ENCODE peak calls at places on chromosomes 16 and 17, in seven cellular contexts. One of them, this sample, is unnamed.

GRCh38 chr16:2473425-2473926 is 1.5 kb upstream of the TBC1D24 start:
- DNase-seq in T-helper 1 cell: no peak
- DNase-seq in activated naive CD4-positive, alpha-beta T cell: no peak
- DNase-seq in hepatic stellate cell: no peak
- DNase-seq in stimulated activated CD8-positive, alpha-beta memory T cell treated with anti-CD3 and anti-CD28 coated beads, Interleukin-4, amount 100 ng/mL, for 48 hours: no peak
- DNase-seq in EL: no peak
- DNase-seq in choroid plexus epithelial cell: no peak
- DNase-seq in this sample: no peak

GRCh38 chr17:29042679-29043538 is at the start of gene PIPOX:
- DNase-seq in T-helper 1 cell: no peak
- DNase-seq in activated naive CD4-positive, alpha-beta T cell: no peak
- DNase-seq in hepatic stellate cell: peak
- DNase-seq in stimulated activated CD8-positive, alpha-beta memory T cell treated with anti-CD3 and anti-CD28 coated beads, Interleukin-4, amount 100 ng/mL, for 48 hours: no peak
- DNase-seq in EL: peak
- DNase-seq in choroid plexus epithelial cell: peak
- DNase-seq in this sample: peak

GRCh38 chr16:23155445-23156049 is 6.3 kb upstream of the USP31 start:
- DNase-seq in T-helper 1 cell: no peak
- DNase-seq in activated naive CD4-positive, alpha-beta T cell: no peak
- DNase-seq in hepatic stellate cell: no peak
- DNase-seq in stimulated activated CD8-positive, alpha-beta memory T cell treated with anti-CD3 and anti-CD28 coated beads, Interleukin-4, amount 100 ng/mL, for 48 hours: peak
- DNase-seq in EL: no peak
- DNase-seq in choroid plexus epithelial cell: peak
- DNase-seq in this sample: peak

GRCh38 chr16:19393226-19394074 is 24.2 kb upstream of the TMC5 start:
- DNase-seq in T-helper 1 cell: no peak
- DNase-seq in activated naive CD4-positive, alpha-beta T cell: no peak
- DNase-seq in hepatic stellate cell: no peak
- DNase-seq in stimulated activated CD8-positive, alpha-beta memory T cell treated with anti-CD3 and anti-CD28 coated beads, Interleukin-4, amount 100 ng/mL, for 48 hours: no peak
- DNase-seq in EL: peak
- DNase-seq in choroid plexus epithelial cell: no peak
- DNase-seq in this sample: no peak

GRCh38 chr17:83129676-83130075 is 50.3 kb downstream of the METRNL start:
- DNase-seq in T-helper 1 cell: no peak
- DNase-seq in activated naive CD4-positive, alpha-beta T cell: no peak
- DNase-seq in hepatic stellate cell: no peak
- DNase-seq in stimulated activated CD8-positive, alpha-beta memory T cell treated with anti-CD3 and anti-CD28 coated beads, Interleukin-4, amount 100 ng/mL, for 48 hours: no peak
- DNase-seq in EL: no peak
- DNase-seq in choroid plexus epithelial cell: no peak
- DNase-seq in this sample: no peak

GRCh38 chr17:38341035-38341721 is 2.6 kb downstream of the GPR179 start:
- DNase-seq in T-helper 1 cell: no peak
- DNase-seq in activated naive CD4-positive, alpha-beta T cell: no peak
- DNase-seq in hepatic stellate cell: no peak
- DNase-seq in stimulated activated CD8-positive, alpha-beta memory T cell treated with anti-CD3 and anti-CD28 coated beads, Interleukin-4, amount 100 ng/mL, for 48 hours: no peak
- DNase-seq in EL: peak
- DNase-seq in choroid plexus epithelial cell: peak
- DNase-seq in this sample: peak

GRCh38 chr17:880074-880870 is 98.1 kb downstream of the MRM3 start:
- DNase-seq in T-helper 1 cell: no peak
- DNase-seq in activated naive CD4-positive, alpha-beta T cell: no peak
- DNase-seq in hepatic stellate cell: no peak
- DNase-seq in stimulated activated CD8-positive, alpha-beta memory T cell treated with anti-CD3 and anti-CD28 coated beads, Interleukin-4, amount 100 ng/mL, for 48 hours: no peak
- DNase-seq in EL: peak
- DNase-seq in choroid plexus epithelial cell: peak
- DNase-seq in this sample: no peak

GRCh38 chr17:1604831-1605528 is 23.7 kb downstream of the SLC43A2 start:
- DNase-seq in T-helper 1 cell: no peak
- DNase-seq in activated naive CD4-positive, alpha-beta T cell: no peak
- DNase-seq in hepatic stellate cell: no peak
- DNase-seq in stimulated activated CD8-positive, alpha-beta memory T cell treated with anti-CD3 and anti-CD28 coated beads, Interleukin-4, amount 100 ng/mL, for 48 hours: no peak
- DNase-seq in EL: no peak
- DNase-seq in choroid plexus epithelial cell: no peak
- DNase-seq in this sample: no peak

GRCh38 chr17:27457731-27458523 is 1.7 kb downstream of the KSR1 start:
- DNase-seq in T-helper 1 cell: no peak
- DNase-seq in activated naive CD4-positive, alpha-beta T cell: no peak
- DNase-seq in hepatic stellate cell: no peak
- DNase-seq in stimulated activated CD8-positive, alpha-beta memory T cell treated with anti-CD3 and anti-CD28 coated beads, Interleukin-4, amount 100 ng/mL, for 48 hours: no peak
- DNase-seq in EL: peak
- DNase-seq in choroid plexus epithelial cell: peak
- DNase-seq in this sample: no peak

GRCh38 chr16:83392743-83393142 is 415.0 kb upstream of the HSBP1 start:
- DNase-seq in T-helper 1 cell: no peak
- DNase-seq in activated naive CD4-positive, alpha-beta T cell: no peak
- DNase-seq in hepatic stellate cell: no peak
- DNase-seq in stimulated activated CD8-positive, alpha-beta memory T cell treated with anti-CD3 and anti-CD28 coated beads, Interleukin-4, amount 100 ng/mL, for 48 hours: no peak
- DNase-seq in EL: peak
- DNase-seq in choroid plexus epithelial cell: no peak
- DNase-seq in this sample: no peak

GRCh38 chr16:3850544-3850899 is 30.0 kb downstream of the CREBBP start:
- DNase-seq in T-helper 1 cell: no peak
- DNase-seq in activated naive CD4-positive, alpha-beta T cell: no peak
- DNase-seq in hepatic stellate cell: no peak
- DNase-seq in stimulated activated CD8-positive, alpha-beta memory T cell treated with anti-CD3 and anti-CD28 coated beads, Interleukin-4, amount 100 ng/mL, for 48 hours: no peak
- DNase-seq in EL: no peak
- DNase-seq in choroid plexus epithelial cell: no peak
- DNase-seq in this sample: no peak

GRCh38 chr16:83054302-83054701 is 427.5 kb downstream of the CDH13 start:
- DNase-seq in T-helper 1 cell: no peak
- DNase-seq in activated naive CD4-positive, alpha-beta T cell: no peak
- DNase-seq in hepatic stellate cell: no peak
- DNase-seq in stimulated activated CD8-positive, alpha-beta memory T cell treated with anti-CD3 and anti-CD28 coated beads, Interleukin-4, amount 100 ng/mL, for 48 hours: no peak
- DNase-seq in EL: no peak
- DNase-seq in choroid plexus epithelial cell: no peak
- DNase-seq in this sample: no peak

GRCh38 chr17:40303009-40303657 is 5.8 kb upstream of the RARA start:
- DNase-seq in T-helper 1 cell: no peak
- DNase-seq in activated naive CD4-positive, alpha-beta T cell: no peak
- DNase-seq in hepatic stellate cell: no peak
- DNase-seq in stimulated activated CD8-positive, alpha-beta memory T cell treated with anti-CD3 and anti-CD28 coated beads, Interleukin-4, amount 100 ng/mL, for 48 hours: peak
- DNase-seq in EL: peak
- DNase-seq in choroid plexus epithelial cell: peak
- DNase-seq in this sample: peak

GRCh38 chr17:71759422-71760060 is 361.3 kb upstream of the SOX9 start:
- DNase-seq in T-helper 1 cell: no peak
- DNase-seq in activated naive CD4-positive, alpha-beta T cell: no peak
- DNase-seq in hepatic stellate cell: no peak
- DNase-seq in stimulated activated CD8-positive, alpha-beta memory T cell treated with anti-CD3 and anti-CD28 coated beads, Interleukin-4, amount 100 ng/mL, for 48 hours: no peak
- DNase-seq in EL: no peak
- DNase-seq in choroid plexus epithelial cell: no peak
- DNase-seq in this sample: no peak

GRCh38 chr17:9217151-9218067 is 196.1 kb downstream of the NTN1 start:
- DNase-seq in T-helper 1 cell: no peak
- DNase-seq in activated naive CD4-positive, alpha-beta T cell: no peak
- DNase-seq in hepatic stellate cell: peak
- DNase-seq in stimulated activated CD8-positive, alpha-beta memory T cell treated with anti-CD3 and anti-CD28 coated beads, Interleukin-4, amount 100 ng/mL, for 48 hours: no peak
- DNase-seq in EL: peak
- DNase-seq in choroid plexus epithelial cell: peak
- DNase-seq in this sample: peak

GRCh38 chr17:83067071-83067717 is 12.2 kb upstream of the METRNL start:
- DNase-seq in T-helper 1 cell: peak
- DNase-seq in activated naive CD4-positive, alpha-beta T cell: no peak
- DNase-seq in hepatic stellate cell: no peak
- DNase-seq in stimulated activated CD8-positive, alpha-beta memory T cell treated with anti-CD3 and anti-CD28 coated beads, Interleukin-4, amount 100 ng/mL, for 48 hours: no peak
- DNase-seq in EL: no peak
- DNase-seq in choroid plexus epithelial cell: no peak
- DNase-seq in this sample: no peak

GRCh38 chr17:81040791-81041337 is 5.9 kb downstream of the BAIAP2 start:
- DNase-seq in T-helper 1 cell: no peak
- DNase-seq in activated naive CD4-positive, alpha-beta T cell: no peak
- DNase-seq in hepatic stellate cell: peak
- DNase-seq in stimulated activated CD8-positive, alpha-beta memory T cell treated with anti-CD3 and anti-CD28 coated beads, Interleukin-4, amount 100 ng/mL, for 48 hours: peak
- DNase-seq in EL: no peak
- DNase-seq in choroid plexus epithelial cell: no peak
- DNase-seq in this sample: no peak

GRCh38 chr17:58249270-58250133 is 11.1 kb downstream of the LPO start:
- DNase-seq in T-helper 1 cell: peak
- DNase-seq in activated naive CD4-positive, alpha-beta T cell: peak
- DNase-seq in hepatic stellate cell: peak
- DNase-seq in stimulated activated CD8-positive, alpha-beta memory T cell treated with anti-CD3 and anti-CD28 coated beads, Interleukin-4, amount 100 ng/mL, for 48 hours: peak
- DNase-seq in EL: peak
- DNase-seq in choroid plexus epithelial cell: peak
- DNase-seq in this sample: peak

GRCh38 chr16:25151996-25152395 is 40.5 kb downstream of the LCMT1 start:
- DNase-seq in T-helper 1 cell: no peak
- DNase-seq in activated naive CD4-positive, alpha-beta T cell: no peak
- DNase-seq in hepatic stellate cell: peak
- DNase-seq in stimulated activated CD8-positive, alpha-beta memory T cell treated with anti-CD3 and anti-CD28 coated beads, Interleukin-4, amount 100 ng/mL, for 48 hours: no peak
- DNase-seq in EL: peak
- DNase-seq in choroid plexus epithelial cell: peak
- DNase-seq in this sample: peak

GRCh38 chr16:73054131-73054496 is 6.2 kb upstream of the ZFHX3 start:
- DNase-seq in T-helper 1 cell: no peak
- DNase-seq in activated naive CD4-positive, alpha-beta T cell: no peak
- DNase-seq in hepatic stellate cell: no peak
- DNase-seq in stimulated activated CD8-positive, alpha-beta memory T cell treated with anti-CD3 and anti-CD28 coated beads, Interleukin-4, amount 100 ng/mL, for 48 hours: no peak
- DNase-seq in EL: no peak
- DNase-seq in choroid plexus epithelial cell: no peak
- DNase-seq in this sample: no peak

GRCh38 chr16:57036315-57036714 is 47.0 kb downstream of the NLRC5 start:
- DNase-seq in T-helper 1 cell: no peak
- DNase-seq in activated naive CD4-positive, alpha-beta T cell: no peak
- DNase-seq in hepatic stellate cell: no peak
- DNase-seq in stimulated activated CD8-positive, alpha-beta memory T cell treated with anti-CD3 and anti-CD28 coated beads, Interleukin-4, amount 100 ng/mL, for 48 hours: no peak
- DNase-seq in EL: no peak
- DNase-seq in choroid plexus epithelial cell: no peak
- DNase-seq in this sample: no peak

GRCh38 chr16:9091867-9092281 is 430 bp downstream of the HAPSTR1 start:
- DNase-seq in T-helper 1 cell: no peak
- DNase-seq in activated naive CD4-positive, alpha-beta T cell: peak
- DNase-seq in hepatic stellate cell: no peak
- DNase-seq in stimulated activated CD8-positive, alpha-beta memory T cell treated with anti-CD3 and anti-CD28 coated beads, Interleukin-4, amount 100 ng/mL, for 48 hours: peak
- DNase-seq in EL: peak
- DNase-seq in choroid plexus epithelial cell: no peak
- DNase-seq in this sample: peak

GRCh38 chr16:82456683-82457082 is 170.1 kb upstream of the CDH13 start:
- DNase-seq in T-helper 1 cell: no peak
- DNase-seq in activated naive CD4-positive, alpha-beta T cell: no peak
- DNase-seq in hepatic stellate cell: peak
- DNase-seq in stimulated activated CD8-positive, alpha-beta memory T cell treated with anti-CD3 and anti-CD28 coated beads, Interleukin-4, amount 100 ng/mL, for 48 hours: peak
- DNase-seq in EL: peak
- DNase-seq in choroid plexus epithelial cell: peak
- DNase-seq in this sample: peak

This sample was measured in foreskin fibroblast.